ENCODE peak calls at places on chromosome 15, in four cellular contexts. One of them, this sample, is unnamed. For H3K9me3, the result is how much of the 10 kb centered on the place peaks cover.

GRCh38 chr15:89972085-89972484 is 29.0 kb upstream of the ZNF710 start:
- DNase-seq in astrocyte: no peak
- DNase-seq in AG04450: no peak
- DNase-seq in tibial nerve: no peak
- DNase-seq in this sample: no peak

GRCh38 chr15:38144921-38145320 is 107.7 kb upstream of the SPRED1 start:
- DNase-seq in astrocyte: peak
- DNase-seq in AG04450: no peak
- DNase-seq in tibial nerve: no peak
- DNase-seq in this sample: no peak

GRCh38 chr15:101010781-101011180 is 91.6 kb downstream of the LRRK1 start:
- DNase-seq in astrocyte: no peak
- DNase-seq in AG04450: no peak
- DNase-seq in tibial nerve: no peak
- DNase-seq in this sample: no peak

GRCh38 chr15:42576776-42577175 is 1.4 kb downstream of the STARD9 start:
- DNase-seq in astrocyte: no peak
- DNase-seq in AG04450: no peak
- DNase-seq in tibial nerve: no peak
- DNase-seq in this sample: no peak

GRCh38 chr15:95864467-95864886 is 466.0 kb upstream of the NR2F2 start:
- DNase-seq in astrocyte: no peak
- DNase-seq in AG04450: peak
- DNase-seq in tibial nerve: no peak
- DNase-seq in this sample: no peak

GRCh38 chr15:48889925-48890324 is 12.0 kb downstream of the EID1 start:
- DNase-seq in astrocyte: no peak
- DNase-seq in AG04450: no peak
- DNase-seq in tibial nerve: no peak
- DNase-seq in this sample: no peak

GRCh38 chr15:29822685-29823459 is 604 bp upstream of the TJP1 start:
- DNase-seq in astrocyte: peak
- DNase-seq in AG04450: peak
- DNase-seq in tibial nerve: no peak
- DNase-seq in this sample: peak

GRCh38 chr15:40069178-40070165 is 30.5 kb upstream of the SRP14 start:
- DNase-seq in astrocyte: no peak
- DNase-seq in AG04450: no peak
- DNase-seq in tibial nerve: peak
- DNase-seq in this sample: peak

GRCh38 chr15:89416339-89417183 is 79.8 kb downstream of the RHCG start:
- DNase-seq in astrocyte: peak
- DNase-seq in AG04450: no peak
- DNase-seq in tibial nerve: peak
- DNase-seq in this sample: peak

GRCh38 chr15:79130535-79131130 is 40.1 kb upstream of the RASGRF1 start:
- DNase-seq in astrocyte: no peak
- DNase-seq in AG04450: no peak
- DNase-seq in tibial nerve: no peak
- DNase-seq in this sample: no peak

GRCh38 chr15:67796728-67797127 is 28.6 kb upstream of the SKOR1 start:
- DNase-seq in astrocyte: no peak
- DNase-seq in AG04450: no peak
- DNase-seq in tibial nerve: no peak
- DNase-seq in this sample: peak

GRCh38 chr15:70316059-70316600 is 218.4 kb upstream of the TLE3 start:
- DNase-seq in astrocyte: peak
- DNase-seq in AG04450: no peak
- DNase-seq in tibial nerve: no peak
- DNase-seq in this sample: no peak

GRCh38 chr15:78620839-78621421 is at the start of gene CHRNA3:
- DNase-seq in astrocyte: no peak
- DNase-seq in AG04450: no peak
- DNase-seq in tibial nerve: no peak
- DNase-seq in this sample: no peak

GRCh38 chr15:69554321-69554961 is 101.8 kb downstream of the RPLP1 start:
- DNase-seq in astrocyte: no peak
- DNase-seq in AG04450: no peak
- DNase-seq in tibial nerve: no peak
- DNase-seq in this sample: no peak

GRCh38 chr15:85607141-85607806 is 187.5 kb downstream of the KLHL25 start:
- DNase-seq in astrocyte: peak
- DNase-seq in AG04450: no peak
- DNase-seq in tibial nerve: no peak
- DNase-seq in this sample: no peak

GRCh38 chr15:66698318-66698961 is 3.6 kb upstream of the SMAD6 start:
- DNase-seq in astrocyte: peak
- DNase-seq in AG04450: no peak
- DNase-seq in tibial nerve: no peak
- DNase-seq in this sample: peak

GRCh38 chr15:81029416-81030367 is 29.0 kb downstream of the TLNRD1 start:
- DNase-seq in astrocyte: peak
- DNase-seq in AG04450: no peak
- DNase-seq in tibial nerve: no peak
- DNase-seq in this sample: no peak

GRCh38 chr15:36335659-36336058 is 243.8 kb upstream of the CDIN1 start:
- DNase-seq in astrocyte: no peak
- DNase-seq in AG04450: no peak
- DNase-seq in tibial nerve: no peak
- DNase-seq in this sample: no peak
- H3K9me3 ChIP-seq in astrocyte: under half
- H3K9me3 ChIP-seq in AG04450: under half
- H3K9me3 ChIP-seq in tibial nerve: under half
- H3K9me3 ChIP-seq in this sample: under half

GRCh38 chr15:76664895-76665294 is 240.2 kb downstream of the SCAPER start:
- DNase-seq in astrocyte: no peak
- DNase-seq in AG04450: no peak
- DNase-seq in tibial nerve: no peak
- DNase-seq in this sample: no peak
- H3K9me3 ChIP-seq in astrocyte: under half
- H3K9me3 ChIP-seq in AG04450: under half
- H3K9me3 ChIP-seq in tibial nerve: under half
- H3K9me3 ChIP-seq in this sample: under half

GRCh38 chr15:53230473-53230872 is 440.3 kb upstream of the ONECUT1 start:
- DNase-seq in astrocyte: no peak
- DNase-seq in AG04450: no peak
- DNase-seq in tibial nerve: no peak
- DNase-seq in this sample: no peak
- H3K9me3 ChIP-seq in astrocyte: under half
- H3K9me3 ChIP-seq in AG04450: under half
- H3K9me3 ChIP-seq in tibial nerve: under half
- H3K9me3 ChIP-seq in this sample: under half

GRCh38 chr15:31499236-31499952 is 172.8 kb downstream of the KLF13 start:
- DNase-seq in astrocyte: no peak
- DNase-seq in AG04450: no peak
- DNase-seq in tibial nerve: no peak
- DNase-seq in this sample: no peak
- H3K9me3 ChIP-seq in astrocyte: under half
- H3K9me3 ChIP-seq in AG04450: under half
- H3K9me3 ChIP-seq in tibial nerve: under half
- H3K9me3 ChIP-seq in this sample: under half

GRCh38 chr15:65613365-65613764 is 2.4 kb upstream of the INTS14 start:
- DNase-seq in astrocyte: no peak
- DNase-seq in AG04450: no peak
- DNase-seq in tibial nerve: no peak
- DNase-seq in this sample: no peak
- H3K9me3 ChIP-seq in astrocyte: under half
- H3K9me3 ChIP-seq in AG04450: under half
- H3K9me3 ChIP-seq in tibial nerve: under half
- H3K9me3 ChIP-seq in this sample: under half

GRCh38 chr15:20368974-20369373 is 172.6 kb downstream of the GOLGA6L6 start:
- DNase-seq in astrocyte: no peak
- DNase-seq in AG04450: no peak
- DNase-seq in tibial nerve: no peak
- DNase-seq in this sample: no peak
- H3K9me3 ChIP-seq in astrocyte: under half
- H3K9me3 ChIP-seq in AG04450: under half
- H3K9me3 ChIP-seq in tibial nerve: under half
- H3K9me3 ChIP-seq in this sample: under half

GRCh38 chr15:25062551-25063430 is 108.0 kb downstream of the SNRPN start:
- DNase-seq in astrocyte: no peak
- DNase-seq in AG04450: no peak
- DNase-seq in tibial nerve: no peak
- DNase-seq in this sample: no peak
- H3K9me3 ChIP-seq in astrocyte: half or more
- H3K9me3 ChIP-seq in AG04450: half or more
- H3K9me3 ChIP-seq in tibial nerve: half or more
- H3K9me3 ChIP-seq in this sample: half or more

DNA sequence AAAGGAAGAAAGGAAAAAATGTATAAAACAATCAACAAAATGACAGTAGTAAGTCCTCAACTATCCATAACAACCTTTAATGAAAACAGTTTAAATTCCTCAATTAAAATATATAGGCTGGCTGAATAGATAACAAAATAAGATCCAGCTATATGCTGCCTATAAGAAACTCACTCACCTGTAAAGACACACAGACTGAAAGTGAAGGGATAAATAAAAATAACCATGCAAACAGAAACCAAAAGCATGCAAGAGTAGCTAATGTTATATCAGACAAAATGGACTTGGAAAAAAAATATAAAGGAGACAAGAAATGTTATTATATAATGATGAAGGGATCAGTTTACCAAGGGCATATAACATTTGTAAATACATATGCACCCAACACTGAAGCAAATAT is 51.2 kb downstream of the AP4E1 start:
- DNase-seq in astrocyte: no peak
- DNase-seq in AG04450: no peak
- DNase-seq in tibial nerve: no peak
- DNase-seq in this sample: no peak
- H3K9me3 ChIP-seq in astrocyte: under half
- H3K9me3 ChIP-seq in AG04450: under half
- H3K9me3 ChIP-seq in tibial nerve: under half
- H3K9me3 ChIP-seq in this sample: under half

This sample was measured in heart right ventricle.